ENCODE peak calls at places on chromosomes 2 and 18, in four cellular contexts. G is stimulated activated CD4-positive, alpha-beta T cell treated with anti-CD3 and anti-CD28 coated beads, Interleukin-12 subunit alpha, Interleukin-12 subunit beta, amount 100 ng/mL, for 4 hours; C is stimulated activated CD8-positive, alpha-beta memory T cell treated with anti-CD3 and anti-CD28 coated beads, Interleukin-2, amount 100 ng/mL, for 1 hour; X is CD8-positive, alpha-beta T cell. N is an unnamed sample.
A peak's percentile ranks its signal among the peaks of the same experiment; 100 is the strongest.

GRCh38 chr2:127577973-127578372 is 42.5 kb downstream of the MYO7B start:
- DNase-seq in G (no peak), C (no peak), X (peak; percentile 3), N (no peak)

GRCh38 chr2:120353591-120353898 is 7.6 kb downstream of the INHBB start:
- DNase-seq in G (no peak), C (no peak), X (no peak), N (no peak)

GRCh38 chr2:199738723-199739412 is 112.1 kb downstream of the FTCDNL1 start:
- DNase-seq in G (no peak), C (no peak), X (no peak), N (no peak)

GRCh38 chr2:200266406-200266805 is 40.1 kb upstream of the SPATS2L start:
- DNase-seq in G (no peak), C (no peak), X (no peak), N (no peak)

GRCh38 chr18:71105078-71105819 is 816.4 kb downstream of the SOCS6 start:
- DNase-seq in G (no peak), C (no peak), X (no peak), N (no peak)

GRCh38 chr2:3450385-3451031 is 68.8 kb downstream of the ADI1 start:
- DNase-seq in G (no peak), C (no peak), X (no peak), N (no peak)

GRCh38 chr18:35376393-35376741 is 770 bp downstream of the ZNF396 start:
- DNase-seq in G (peak; percentile 8), C (no peak), X (peak; percentile 22), N (peak; percentile 83)

GRCh38 chr2:209566250-209566649 is 142.4 kb downstream of the MAP2 start:
- DNase-seq in G (no peak), C (no peak), X (no peak), N (no peak)

GRCh38 chr18:36623681-36624080 is 205.1 kb downstream of the TPGS2 start:
- DNase-seq in G (no peak), C (no peak), X (no peak), N (no peak)

GRCh38 chr18:45702871-45703270 is 21.1 kb upstream of the SLC14A1 start:
- DNase-seq in G (no peak), C (no peak), X (no peak), N (no peak)

GRCh38 chr18:400466-400865 is 100.0 kb downstream of the COLEC12 start:
- DNase-seq in G (no peak), C (no peak), X (no peak), N (peak; percentile 45)

GRCh38 chr2:16665746-16666452 is at the start of gene CYRIA:
- DNase-seq in G (peak; percentile 46), C (no peak), X (peak; percentile 32), N (peak; percentile 94)

GRCh38 chr2:216951166-216951565 is 91.3 kb upstream of the TNP1 start:
- DNase-seq in G (no peak), C (no peak), X (no peak), N (no peak)

GRCh38 chr2:68646303-68646702 is 2.9 kb downstream of the PROKR1 start:
- DNase-seq in G (no peak), C (no peak), X (no peak), N (no peak)

GRCh38 chr2:43073373-43073772 is 153.0 kb downstream of the ZFP36L2 start:
- DNase-seq in G (no peak), C (no peak), X (no peak), N (no peak)

GRCh38 chr2:99956232-99957030 is 186.0 kb downstream of the AFF3 start:
- DNase-seq in G (no peak), C (no peak), X (no peak), N (no peak)

GRCh38 chr2:112884869-112885502 is 26.0 kb upstream of the IL37 start:
- DNase-seq in G (peak; percentile 65), C (peak; percentile 23), X (peak; percentile 66), N (no peak)

GRCh38 chr18:3036108-3036507 is 23.2 kb upstream of the LPIN2 start:
- DNase-seq in G (no peak), C (no peak), X (no peak), N (no peak)

GRCh38 chr2:227864161-227864756 is 7.2 kb upstream of the DAW1 start:
- DNase-seq in G (no peak), C (no peak), X (no peak), N (no peak)

GRCh38 chr2:55224761-55225261 is 7.3 kb downstream of the CLHC1 start:
- DNase-seq in G (no peak), C (no peak), X (no peak), N (no peak)

GRCh38 chr2:178409261-178409660 is 41.7 kb downstream of the PRKRA start:
- DNase-seq in G (no peak), C (no peak), X (no peak), N (no peak)

GRCh38 chr18:69172046-69172445 is 228.6 kb upstream of the DOK6 start:
- DNase-seq in G (no peak), C (no peak), X (no peak), N (no peak)

GRCh38 chr18:13530879-13531387 is 195.4 kb downstream of the FAM210A start:
- DNase-seq in G (no peak), C (no peak), X (no peak), N (no peak)

GRCh38 chr2:28276076-28276618 is 116.5 kb upstream of the FOSL2 start:
- DNase-seq in G (peak; percentile 15), C (no peak), X (no peak), N (no peak)

GRCh38 chr2:126449677-126450076 is 206.3 kb upstream of the GYPC start:
- DNase-seq in G (no peak), C (no peak), X (no peak), N (no peak)

GRCh38 chr18:34773961-34774754 is 64.1 kb downstream of the DTNA start:
- DNase-seq in G (no peak), C (no peak), X (no peak), N (no peak)

GRCh38 chr2:2456721-2457120 is 125.6 kb upstream of the MYT1L start:
- DNase-seq in G (no peak), C (no peak), X (no peak), N (no peak)

GRCh38 chr18:24018299-24018910 is 3.9 kb downstream of the TTC39C start:
- DNase-seq in G (no peak), C (no peak), X (no peak), N (no peak)

GRCh38 chr2:160308915-160309314 is 108.8 kb upstream of the ITGB6 start:
- DNase-seq in G (no peak), C (no peak), X (no peak), N (no peak)

GRCh38 chr2:6412533-6413085 is 453.1 kb downstream of the CMPK2 start:
- DNase-seq in G (no peak), C (no peak), X (no peak), N (no peak)

GRCh38 chr18:62420151-62420512 is 95.0 kb downstream of the TNFRSF11A start:
- DNase-seq in G (peak; percentile 11), C (no peak), X (no peak), N (no peak)

GRCh38 chr2:241160318-241160717 is 10.1 kb downstream of the PPP1R7 start:
- DNase-seq in G (no peak), C (no peak), X (no peak), N (no peak)

GRCh38 chr2:69384618-69385081 is 2.4 kb downstream of the GFPT1 start:
- DNase-seq in G (no peak), C (no peak), X (no peak), N (no peak)

GRCh38 chr2:238706673-238707072 is 141.2 kb upstream of the TWIST2 start:
- DNase-seq in G (no peak), C (no peak), X (no peak), N (no peak)

GRCh38 chr2:37617119-37617892 is 54.1 kb downstream of the CDC42EP3 start:
- DNase-seq in G (no peak), C (no peak), X (no peak), N (peak; percentile 48)

GRCh38 chr18:49812321-49813070 is 837 bp downstream of the ACAA2 start:
- DNase-seq in G (no peak), C (no peak), X (no peak), N (no peak)

GRCh38 chr2:225740086-225740485 is 340.6 kb downstream of the NYAP2 start:
- DNase-seq in G (no peak), C (no peak), X (no peak), N (no peak)